ENCODE peak calls at places on chromosomes 11 and 22, in ten cellular contexts. One of them, this sample, is unnamed.

GRCh38 chr11:57727185-57727584 is 14.1 kb upstream of the SELENOH start:
- DNase-seq in DND-41: no peak
- DNase-seq in mammary epithelial cell: peak; percentile 25
- DNase-seq in GM20000: no peak
- DNase-seq in cardiac muscle cell: no peak
- DNase-seq in psoas muscle: no peak
- DNase-seq in breast epithelium: no peak
- DNase-seq in endothelial cell: no peak
- DNase-seq in fibroblast of lung: no peak
- DNase-seq in fibroblast of villous mesenchyme: no peak
- DNase-seq in this sample: no peak

GRCh38 chr22:48198489-48199459 is 1436.3 kb downstream of the TBC1D22A start:
- DNase-seq in endothelial cell: no peak
- DNase-seq in breast epithelium: no peak
- DNase-seq in DND-41: no peak
- DNase-seq in GM20000: no peak
- DNase-seq in cardiac muscle cell: no peak
- DNase-seq in mammary epithelial cell: no peak
- DNase-seq in fibroblast of lung: no peak
- DNase-seq in fibroblast of villous mesenchyme: no peak
- DNase-seq in psoas muscle: no peak
- DNase-seq in this sample: no peak

GRCh38 chr22:24072361-24072760 is 61.3 kb downstream of the CABIN1 start:
- DNase-seq in mammary epithelial cell: no peak
- DNase-seq in DND-41: no peak
- DNase-seq in cardiac muscle cell: no peak
- DNase-seq in GM20000: no peak
- DNase-seq in fibroblast of lung: no peak
- DNase-seq in breast epithelium: no peak
- DNase-seq in psoas muscle: no peak
- DNase-seq in fibroblast of villous mesenchyme: no peak
- DNase-seq in endothelial cell: no peak
- DNase-seq in this sample: no peak

GRCh38 chr11:134425816-134426536 is 13.9 kb upstream of the B3GAT1 start:
- DNase-seq in GM20000: no peak
- DNase-seq in mammary epithelial cell: no peak
- DNase-seq in fibroblast of villous mesenchyme: no peak
- DNase-seq in cardiac muscle cell: no peak
- DNase-seq in psoas muscle: no peak
- DNase-seq in DND-41: no peak
- DNase-seq in endothelial cell: no peak
- DNase-seq in breast epithelium: no peak
- DNase-seq in fibroblast of lung: no peak
- DNase-seq in this sample: no peak

GRCh38 chr22:45671051-45671782 is 417 bp upstream of the ATXN10 start:
- DNase-seq in cardiac muscle cell: no peak
- DNase-seq in breast epithelium: no peak
- DNase-seq in fibroblast of villous mesenchyme: no peak
- DNase-seq in psoas muscle: peak; percentile 55
- DNase-seq in fibroblast of lung: no peak
- DNase-seq in DND-41: peak; percentile 10
- DNase-seq in endothelial cell: peak; percentile 38
- DNase-seq in mammary epithelial cell: no peak
- DNase-seq in GM20000: no peak
- DNase-seq in this sample: peak; percentile 73

GRCh38 chr11:5807580-5807979 is 1.1 kb upstream of the OR52N2 start:
- DNase-seq in GM20000: no peak
- DNase-seq in fibroblast of villous mesenchyme: no peak
- DNase-seq in endothelial cell: no peak
- DNase-seq in fibroblast of lung: no peak
- DNase-seq in cardiac muscle cell: no peak
- DNase-seq in breast epithelium: no peak
- DNase-seq in mammary epithelial cell: no peak
- DNase-seq in psoas muscle: no peak
- DNase-seq in DND-41: no peak
- DNase-seq in this sample: no peak

GRCh38 chr11:130089669-130090063 is 20.0 kb downstream of the APLP2 start:
- DNase-seq in fibroblast of villous mesenchyme: no peak
- DNase-seq in cardiac muscle cell: no peak
- DNase-seq in DND-41: no peak
- DNase-seq in mammary epithelial cell: no peak
- DNase-seq in breast epithelium: no peak
- DNase-seq in psoas muscle: no peak
- DNase-seq in fibroblast of lung: peak; percentile 37
- DNase-seq in endothelial cell: no peak
- DNase-seq in GM20000: no peak
- DNase-seq in this sample: no peak

GRCh38 chr11:122731500-122731913 is 76.0 kb downstream of the UBASH3B start:
- DNase-seq in mammary epithelial cell: no peak
- DNase-seq in breast epithelium: no peak
- DNase-seq in fibroblast of lung: peak; percentile 85
- DNase-seq in psoas muscle: no peak
- DNase-seq in GM20000: no peak
- DNase-seq in cardiac muscle cell: peak; percentile 72
- DNase-seq in endothelial cell: no peak
- DNase-seq in DND-41: no peak
- DNase-seq in fibroblast of villous mesenchyme: peak; percentile 95
- DNase-seq in this sample: no peak

GRCh38 chr11:75028321-75029097 is 39.8 kb downstream of the NEU3 start:
- DNase-seq in psoas muscle: no peak
- DNase-seq in fibroblast of villous mesenchyme: peak; percentile 19
- DNase-seq in endothelial cell: no peak
- DNase-seq in fibroblast of lung: peak; percentile 16
- DNase-seq in DND-41: no peak
- DNase-seq in GM20000: no peak
- DNase-seq in breast epithelium: no peak
- DNase-seq in cardiac muscle cell: no peak
- DNase-seq in mammary epithelial cell: no peak
- DNase-seq in this sample: no peak

GRCh38 chr11:61336171-61336935 is 3.3 kb downstream of the TKFC start:
- DNase-seq in psoas muscle: peak; percentile 90
- DNase-seq in fibroblast of villous mesenchyme: peak; percentile 75
- DNase-seq in mammary epithelial cell: peak; percentile 75
- DNase-seq in GM20000: peak; percentile 91
- DNase-seq in breast epithelium: peak; percentile 86
- DNase-seq in DND-41: peak; percentile 88
- DNase-seq in cardiac muscle cell: peak; percentile 84
- DNase-seq in fibroblast of lung: peak; percentile 68
- DNase-seq in endothelial cell: peak; percentile 85
- DNase-seq in this sample: peak; percentile 86

GRCh38 chr22:47588583-47588970 is 826.1 kb downstream of the TBC1D22A start:
- DNase-seq in fibroblast of villous mesenchyme: no peak
- DNase-seq in endothelial cell: no peak
- DNase-seq in breast epithelium: no peak
- DNase-seq in GM20000: no peak
- DNase-seq in mammary epithelial cell: no peak
- DNase-seq in fibroblast of lung: no peak
- DNase-seq in DND-41: no peak
- DNase-seq in cardiac muscle cell: no peak
- DNase-seq in psoas muscle: no peak
- DNase-seq in this sample: no peak

GRCh38 chr22:19568337-19569311 is 44.4 kb upstream of the CLDN5 start:
- DNase-seq in cardiac muscle cell: peak; percentile 88
- DNase-seq in mammary epithelial cell: peak; percentile 91
- DNase-seq in breast epithelium: no peak
- DNase-seq in fibroblast of lung: peak; percentile 54
- DNase-seq in endothelial cell: no peak
- DNase-seq in DND-41: no peak
- DNase-seq in fibroblast of villous mesenchyme: peak; percentile 79
- DNase-seq in GM20000: no peak
- DNase-seq in psoas muscle: no peak
- DNase-seq in this sample: no peak

GRCh38 chr11:30960387-30960992 is 374.3 kb upstream of the MPPED2 start:
- DNase-seq in GM20000: peak; percentile 3
- DNase-seq in mammary epithelial cell: no peak
- DNase-seq in endothelial cell: no peak
- DNase-seq in breast epithelium: no peak
- DNase-seq in fibroblast of lung: peak; percentile 75
- DNase-seq in psoas muscle: no peak
- DNase-seq in fibroblast of villous mesenchyme: peak; percentile 16
- DNase-seq in DND-41: no peak
- DNase-seq in cardiac muscle cell: peak; percentile 66
- DNase-seq in this sample: no peak

GRCh38 chr11:34044664-34045485 is 6.7 kb upstream of the CAPRIN1 start:
- DNase-seq in breast epithelium: no peak
- DNase-seq in psoas muscle: no peak
- DNase-seq in GM20000: no peak
- DNase-seq in DND-41: no peak
- DNase-seq in endothelial cell: no peak
- DNase-seq in cardiac muscle cell: peak; percentile 85
- DNase-seq in fibroblast of villous mesenchyme: peak; percentile 84
- DNase-seq in mammary epithelial cell: peak; percentile 90
- DNase-seq in fibroblast of lung: peak; percentile 83
- DNase-seq in this sample: peak; percentile 43

GRCh38 chr11:105701098-105701497 is 91.2 kb downstream of the GRIA4 start:
- DNase-seq in DND-41: no peak
- DNase-seq in mammary epithelial cell: no peak
- DNase-seq in cardiac muscle cell: no peak
- DNase-seq in breast epithelium: no peak
- DNase-seq in psoas muscle: no peak
- DNase-seq in GM20000: no peak
- DNase-seq in endothelial cell: no peak
- DNase-seq in fibroblast of villous mesenchyme: no peak
- DNase-seq in fibroblast of lung: no peak
- DNase-seq in this sample: no peak

GRCh38 chr11:45660717-45661416 is 4.6 kb downstream of the CHST1 start:
- DNase-seq in psoas muscle: no peak
- DNase-seq in fibroblast of villous mesenchyme: no peak
- DNase-seq in fibroblast of lung: no peak
- DNase-seq in endothelial cell: no peak
- DNase-seq in DND-41: no peak
- DNase-seq in mammary epithelial cell: no peak
- DNase-seq in GM20000: no peak
- DNase-seq in breast epithelium: no peak
- DNase-seq in cardiac muscle cell: no peak
- DNase-seq in this sample: peak; percentile 41
- TF ChIP-seq CTCF in psoas muscle: no peak
- TF ChIP-seq CTCF in fibroblast of villous mesenchyme: no peak
- TF ChIP-seq CTCF in fibroblast of lung: no peak
- TF ChIP-seq CTCF in endothelial cell: no peak
- TF ChIP-seq CTCF in DND-41: no peak
- TF ChIP-seq CTCF in mammary epithelial cell: no peak
- TF ChIP-seq CTCF in GM20000: no peak
- TF ChIP-seq CTCF in breast epithelium: no peak
- TF ChIP-seq CTCF in cardiac muscle cell: no peak
- TF ChIP-seq CTCF in this sample: no peak

GRCh38 chr22:50606126-50606525 is 5.5 kb downstream of the MAPK8IP2 start:
- DNase-seq in fibroblast of villous mesenchyme: no peak
- DNase-seq in breast epithelium: no peak
- DNase-seq in DND-41: no peak
- DNase-seq in mammary epithelial cell: no peak
- DNase-seq in fibroblast of lung: no peak
- DNase-seq in psoas muscle: no peak
- DNase-seq in cardiac muscle cell: peak; percentile 52
- DNase-seq in endothelial cell: no peak
- DNase-seq in GM20000: no peak
- DNase-seq in this sample: no peak
- TF ChIP-seq CTCF in fibroblast of villous mesenchyme: no peak
- TF ChIP-seq CTCF in breast epithelium: no peak
- TF ChIP-seq CTCF in DND-41: peak; percentile 35
- TF ChIP-seq CTCF in mammary epithelial cell: no peak
- TF ChIP-seq CTCF in fibroblast of lung: no peak
- TF ChIP-seq CTCF in psoas muscle: no peak
- TF ChIP-seq CTCF in cardiac muscle cell: peak; percentile 50
- TF ChIP-seq CTCF in endothelial cell: no peak
- TF ChIP-seq CTCF in GM20000: no peak
- TF ChIP-seq CTCF in this sample: no peak

GRCh38 chr11:85809881-85810280 is 1.1 kb downstream of the SYTL2 start:
- DNase-seq in GM20000: peak; percentile 27
- DNase-seq in psoas muscle: no peak
- DNase-seq in fibroblast of lung: no peak
- DNase-seq in cardiac muscle cell: no peak
- DNase-seq in breast epithelium: no peak
- DNase-seq in fibroblast of villous mesenchyme: no peak
- DNase-seq in DND-41: no peak
- DNase-seq in endothelial cell: peak; percentile 38
- DNase-seq in mammary epithelial cell: no peak
- DNase-seq in this sample: peak; percentile 43
- TF ChIP-seq CTCF in GM20000: no peak
- TF ChIP-seq CTCF in psoas muscle: no peak
- TF ChIP-seq CTCF in fibroblast of lung: peak; percentile 35
- TF ChIP-seq CTCF in cardiac muscle cell: no peak
- TF ChIP-seq CTCF in breast epithelium: no peak
- TF ChIP-seq CTCF in fibroblast of villous mesenchyme: peak; percentile 27
- TF ChIP-seq CTCF in DND-41: no peak
- TF ChIP-seq CTCF in endothelial cell: no peak
- TF ChIP-seq CTCF in mammary epithelial cell: peak; percentile 25
- TF ChIP-seq CTCF in this sample: no peak

GRCh38 chr22:27605390-27605789 is 196.2 kb downstream of the MN1 start:
- DNase-seq in cardiac muscle cell: no peak
- DNase-seq in psoas muscle: no peak
- DNase-seq in GM20000: no peak
- DNase-seq in fibroblast of villous mesenchyme: no peak
- DNase-seq in breast epithelium: no peak
- DNase-seq in mammary epithelial cell: no peak
- DNase-seq in DND-41: no peak
- DNase-seq in endothelial cell: no peak
- DNase-seq in fibroblast of lung: no peak
- DNase-seq in this sample: no peak

GRCh38 chr22:27601195-27601594 is 200.4 kb downstream of the MN1 start:
- DNase-seq in mammary epithelial cell: no peak
- DNase-seq in cardiac muscle cell: peak; percentile 32
- DNase-seq in breast epithelium: no peak
- DNase-seq in fibroblast of villous mesenchyme: no peak
- DNase-seq in DND-41: no peak
- DNase-seq in GM20000: no peak
- DNase-seq in endothelial cell: no peak
- DNase-seq in fibroblast of lung: no peak
- DNase-seq in psoas muscle: no peak
- DNase-seq in this sample: peak; percentile 2

GRCh38 chr22:27603111-27603822 is 198.3 kb downstream of the MN1 start:
- DNase-seq in psoas muscle: no peak
- DNase-seq in cardiac muscle cell: no peak
- DNase-seq in fibroblast of villous mesenchyme: no peak
- DNase-seq in fibroblast of lung: no peak
- DNase-seq in breast epithelium: no peak
- DNase-seq in mammary epithelial cell: no peak
- DNase-seq in GM20000: no peak
- DNase-seq in DND-41: no peak
- DNase-seq in endothelial cell: no peak
- DNase-seq in this sample: peak; percentile 2

GRCh38 chr22:27602390-27602789 is 199.2 kb downstream of the MN1 start:
- DNase-seq in GM20000: no peak
- DNase-seq in cardiac muscle cell: no peak
- DNase-seq in endothelial cell: no peak
- DNase-seq in mammary epithelial cell: no peak
- DNase-seq in fibroblast of lung: no peak
- DNase-seq in breast epithelium: no peak
- DNase-seq in psoas muscle: no peak
- DNase-seq in DND-41: no peak
- DNase-seq in fibroblast of villous mesenchyme: no peak
- DNase-seq in this sample: peak; percentile 10

DNA sequence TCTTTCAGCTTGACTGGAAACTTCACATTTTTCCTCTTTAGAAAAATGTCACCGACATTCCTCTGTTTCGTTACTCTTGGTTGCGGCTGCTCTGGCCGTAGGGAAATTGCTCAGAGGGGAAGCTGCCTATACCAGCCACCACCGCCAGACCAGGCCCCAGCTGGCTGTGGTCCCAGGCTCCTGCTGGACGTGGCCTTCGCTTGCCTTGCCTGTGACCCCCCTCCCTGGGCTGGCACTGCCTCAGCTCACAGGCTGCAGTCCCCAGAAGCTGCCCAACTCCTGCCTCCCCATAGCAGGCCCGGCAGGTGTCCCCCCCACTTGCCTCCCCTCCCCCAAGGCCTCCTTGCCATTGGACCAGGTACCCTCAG is 197.7 kb downstream of the MN1 start:
- DNase-seq in endothelial cell: no peak
- DNase-seq in fibroblast of lung: no peak
- DNase-seq in GM20000: no peak
- DNase-seq in breast epithelium: no peak
- DNase-seq in mammary epithelial cell: no peak
- DNase-seq in cardiac muscle cell: peak; percentile 89
- DNase-seq in fibroblast of villous mesenchyme: no peak
- DNase-seq in DND-41: no peak
- DNase-seq in psoas muscle: no peak
- DNase-seq in this sample: no peak
- TF ChIP-seq CTCF in endothelial cell: no peak
- TF ChIP-seq CTCF in fibroblast of lung: no peak
- TF ChIP-seq CTCF in GM20000: no peak
- TF ChIP-seq CTCF in breast epithelium: no peak
- TF ChIP-seq CTCF in mammary epithelial cell: no peak
- TF ChIP-seq CTCF in cardiac muscle cell: peak; percentile 12
- TF ChIP-seq CTCF in fibroblast of villous mesenchyme: no peak
- TF ChIP-seq CTCF in DND-41: no peak
- TF ChIP-seq CTCF in psoas muscle: no peak
- TF ChIP-seq CTCF in this sample: no peak

This sample was measured in glutamatergic neuron.